ENCODE peak calls at places on chromosomes 6 and 20, in four cellular contexts. M, O, Q and I are unnamed samples.

GRCh38 chr20:57695012-57695411 is 14.8 kb downstream of the PMEPA1 start:
- DNase-seq in M (no peak), O (no peak), Q (no peak), I (no peak)

GRCh38 chr6:2695464-2696095 is 55.1 kb downstream of the MYLK4 start:
- DNase-seq in M (peak; percentile 27), O (no peak), Q (peak; percentile 30), I (no peak)

GRCh38 chr6:30013296-30013922 is 47.7 kb upstream of the POLR1H start:
- DNase-seq in M (peak; percentile 17), O (no peak), Q (peak; percentile 32), I (no peak)

GRCh38 chr6:20631525-20631924 is 97.3 kb downstream of the CDKAL1 start:
- DNase-seq in M (no peak), O (no peak), Q (no peak), I (no peak)

GRCh38 chr6:148465011-148465335 is 122.3 kb downstream of the SASH1 start:
- DNase-seq in M (no peak), O (no peak), Q (no peak), I (no peak)

GRCh38 chr20:36447101-36447500 is 94.2 kb upstream of the MYL9 start:
- DNase-seq in M (no peak), O (no peak), Q (no peak), I (no peak)

GRCh38 chr6:43045371-43045930 is 8.2 kb downstream of the CUL7 start:
- DNase-seq in M (no peak), O (no peak), Q (no peak), I (no peak)

GRCh38 chr20:18657575-18657974 is 69.7 kb downstream of the DTD1 start:
- DNase-seq in M (no peak), O (no peak), Q (no peak), I (no peak)

GRCh38 chr6:47047479-47048411 is 5.6 kb upstream of the ADGRF1 start:
- DNase-seq in M (peak; percentile 95), O (peak; percentile 11), Q (peak; percentile 72), I (peak; percentile 17)

GRCh38 chr6:97068211-97068610 is 143.7 kb downstream of the KLHL32 start:
- DNase-seq in M (peak; percentile 3), O (no peak), Q (peak; percentile 43), I (peak; percentile 26)

GRCh38 chr20:32067234-32067821 is 15.3 kb downstream of the HCK start:
- DNase-seq in M (no peak), O (no peak), Q (no peak), I (peak; percentile 21)

GRCh38 chr20:34516874-34517542 is 786 bp downstream of the DYNLRB1 start:
- DNase-seq in M (no peak), O (no peak), Q (peak; percentile 41), I (no peak)

GRCh38 chr6:7910654-7911344 is at the start of gene TXNDC5:
- DNase-seq in M (peak; percentile 60), O (no peak), Q (peak; percentile 87), I (peak; percentile 64)

GRCh38 chr6:44715188-44715587 is 327.7 kb downstream of the CDC5L start:
- DNase-seq in M (no peak), O (no peak), Q (no peak), I (no peak)

GRCh38 chr6:14831922-14832321 is 413.9 kb upstream of the JARID2 start:
- DNase-seq in M (no peak), O (no peak), Q (no peak), I (no peak)

GRCh38 chr20:11447371-11448100 is 470.2 kb upstream of the BTBD3 start:
- DNase-seq in M (no peak), O (no peak), Q (no peak), I (no peak)

GRCh38 chr6:113909224-113909856 is 52.2 kb downstream of the MARCKS start:
- DNase-seq in M (peak; percentile 45), O (peak; percentile 7), Q (peak; percentile 69), I (peak; percentile 47)

GRCh38 chr6:144434308-144434990 is 149.3 kb downstream of the UTRN start:
- DNase-seq in M (no peak), O (no peak), Q (peak; percentile 27), I (no peak)

GRCh38 chr6:42136508-42137191 is 5.8 kb downstream of the C6orf132 start:
- DNase-seq in M (peak; percentile 61), O (peak; percentile 11), Q (peak; percentile 88), I (peak; percentile 62)

GRCh38 chr20:20603339-20603990 is 109.0 kb downstream of the RALGAPA2 start:
- DNase-seq in M (no peak), O (peak; percentile 95), Q (no peak), I (no peak)

GRCh38 chr6:131923356-131923755 is 27.8 kb downstream of the CCN2 start:
- DNase-seq in M (peak; percentile 80), O (no peak), Q (peak; percentile 78), I (no peak)

GRCh38 chr6:44642870-44643522 is 255.5 kb downstream of the CDC5L start:
- DNase-seq in M (no peak), O (no peak), Q (peak; percentile 26), I (peak; percentile 5)

GRCh38 chr6:170279977-170280688 is 10.7 kb downstream of the DLL1 start:
- DNase-seq in M (no peak), O (no peak), Q (no peak), I (peak; percentile 65)
- TF ChIP-seq JUNB in M (no peak), O (no peak), Q (no peak), I (no peak)

GRCh38 chr20:1150218-1150617 is 31.8 kb downstream of the PSMF1 start:
- DNase-seq in M (peak; percentile 69), O (no peak), Q (no peak), I (peak; percentile 52)
- TF ChIP-seq HDAC2 in M (peak; percentile 37), O (no peak), Q (no peak), I (no peak)

DNA sequence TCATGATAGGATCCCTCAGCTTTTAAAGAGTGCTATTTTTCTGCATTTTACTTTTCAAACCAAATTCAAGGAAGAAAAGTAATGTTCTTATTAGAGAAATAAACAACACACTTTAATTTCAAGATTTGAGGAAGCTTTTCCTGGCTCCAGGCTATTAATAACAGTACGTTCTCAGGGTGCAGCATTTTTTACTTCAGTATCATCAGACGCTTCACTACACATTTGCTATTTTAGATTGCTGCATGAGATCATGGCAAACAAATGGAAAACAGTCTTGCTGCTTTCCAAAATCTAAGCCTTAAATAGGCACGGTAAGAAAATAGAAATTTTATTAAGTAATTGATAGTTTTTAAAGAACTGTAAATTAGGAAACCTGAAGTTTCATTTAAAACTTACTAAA is 253.6 kb upstream of the EXOC2 start:
- DNase-seq in M (no peak), O (no peak), Q (no peak), I (no peak)
- TF ChIP-seq JUNB in M (no peak), O (no peak), Q (no peak), I (no peak)

GRCh38 chr6:121382467-121383121 is 48.3 kb upstream of the TBC1D32 start:
- DNase-seq in M (peak; percentile 14), O (no peak), Q (no peak), I (peak; percentile 12)
- TF ChIP-seq HDAC2 in M (no peak), O (no peak), Q (no peak), I (no peak)

DNA sequence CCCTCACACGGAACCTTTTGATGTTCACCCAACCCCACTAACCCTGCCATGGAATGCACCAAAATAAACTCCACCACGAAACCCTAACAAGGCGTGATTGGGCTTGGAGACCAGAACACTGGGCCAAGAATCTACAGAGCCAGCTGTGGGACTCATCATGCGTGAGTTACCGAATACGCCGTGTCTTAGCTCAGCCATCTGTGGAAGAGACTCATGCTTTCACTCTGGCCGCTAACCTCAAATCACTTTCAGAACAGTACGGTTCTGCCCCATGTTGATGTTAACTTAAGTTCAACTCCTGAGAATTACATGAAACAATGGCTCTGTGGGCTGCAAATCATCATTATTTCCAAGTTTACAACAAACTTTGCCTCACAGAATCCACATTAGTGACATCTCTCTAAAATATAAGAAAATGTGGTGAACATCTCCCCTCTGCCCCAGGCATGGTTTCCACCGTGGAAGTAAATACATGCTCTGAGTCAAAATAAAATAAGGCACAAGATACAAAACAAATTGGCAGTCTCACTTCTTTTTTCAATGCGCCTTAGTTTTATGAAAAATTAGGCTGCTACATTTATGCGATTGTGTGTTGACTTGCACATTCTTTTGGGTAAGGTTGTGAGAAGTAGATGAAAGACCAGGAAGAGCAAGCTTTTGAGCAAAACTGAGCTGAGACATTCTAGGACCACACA is 308.9 kb upstream of the EXOC2 start:
- DNase-seq in M (no peak), O (peak; percentile 48), Q (no peak), I (no peak)
- TF ChIP-seq JUNB in M (no peak), O (peak; percentile 58), Q (no peak), I (no peak)

DNA sequence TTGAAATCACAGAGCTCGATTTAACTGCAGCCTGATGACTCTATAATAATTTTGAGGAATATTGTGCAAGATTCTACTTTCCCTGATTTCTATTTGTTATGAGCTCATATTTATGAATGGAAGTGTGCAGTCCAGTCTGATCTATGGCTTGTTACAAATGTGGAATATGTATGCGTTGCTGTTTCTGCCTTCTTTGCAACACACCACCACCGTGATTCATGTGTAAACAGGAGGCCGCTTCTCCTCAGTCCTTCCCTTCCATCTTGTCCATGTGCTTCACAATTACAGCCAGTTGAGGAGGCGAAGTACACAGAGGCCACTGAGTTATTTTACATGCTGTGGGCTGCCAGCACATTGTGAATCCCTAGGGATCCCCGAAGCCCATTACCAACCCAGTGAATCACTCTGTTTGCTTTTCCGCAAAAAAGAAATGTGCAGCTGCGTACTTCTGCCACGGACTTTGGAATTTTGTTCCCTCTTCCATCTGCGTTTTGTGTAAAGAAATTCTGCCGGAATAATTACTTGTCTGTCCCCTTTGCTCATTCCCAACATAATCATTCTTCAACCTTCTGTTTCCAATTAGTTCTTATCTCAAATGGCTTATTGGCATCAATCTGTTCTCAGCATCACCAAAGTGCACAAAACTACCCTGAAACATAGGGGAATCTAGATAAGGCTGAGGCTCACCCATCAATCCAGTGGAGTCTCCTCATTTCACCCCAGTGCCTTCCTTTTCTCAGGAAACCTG is 551.6 kb upstream of the CITED2 start:
- DNase-seq in M (peak; percentile 71), O (no peak), Q (no peak), I (no peak)
- TF ChIP-seq HDAC2 in M (no peak), O (no peak), Q (no peak), I (no peak)

DNA sequence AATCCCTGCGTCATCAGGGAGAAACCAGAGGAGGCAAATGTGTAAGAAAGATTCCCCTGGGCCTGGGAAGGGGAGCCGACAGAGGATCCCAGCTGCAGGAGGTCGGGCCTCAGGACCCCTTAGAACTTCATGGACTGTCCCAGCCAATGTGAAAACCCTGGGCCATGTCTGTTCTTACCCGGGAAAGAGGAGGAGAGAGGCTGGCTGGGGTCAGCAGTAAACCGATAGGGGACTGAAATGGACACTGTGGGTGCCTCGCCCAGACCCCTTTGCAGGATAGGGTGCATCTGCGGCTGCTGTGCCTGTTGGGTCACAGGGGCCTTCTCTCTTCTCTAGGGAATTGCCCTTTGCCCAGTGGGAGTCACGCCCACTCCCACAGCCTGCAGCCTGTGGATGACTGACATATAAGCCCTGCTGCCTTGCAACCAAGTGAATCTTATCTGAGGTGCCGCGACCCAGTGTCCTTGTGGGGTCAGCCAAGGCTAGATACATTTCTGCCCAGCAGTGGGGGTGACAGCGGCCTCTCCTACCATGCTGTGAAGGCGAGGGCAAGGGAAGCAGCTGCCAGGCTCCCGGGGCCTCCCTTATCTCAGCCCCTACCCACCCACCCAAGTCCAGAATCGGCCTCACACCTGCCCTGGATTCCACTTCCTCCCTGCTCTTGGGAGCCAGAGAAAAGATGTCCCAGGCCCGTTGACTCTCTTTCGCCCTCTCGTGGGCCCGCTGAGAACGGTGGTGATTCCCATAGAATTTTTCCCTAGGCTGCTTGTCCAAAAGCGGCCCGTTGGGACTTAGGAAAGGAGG is 76.2 kb upstream of the RNF24 start:
- DNase-seq in M (peak; percentile 67), O (no peak), Q (peak; percentile 73), I (peak; percentile 89)
- TF ChIP-seq JUNB in M (no peak), O (no peak), Q (no peak), I (no peak)